ENCODE peak calls at places on chromosome 15, in five cellular contexts. K is lower lobe of right lung; C is nucleus accumbens; R is mucosa of descending colon; Z is CD8-positive, alpha-beta memory T cell. T is an unnamed sample.

GRCh38 chr15:85142324-85142723 is 160.7 kb downstream of the PDE8A start:
- DNase-seq in K (no peak), Z (no peak), C (no peak), R (no peak), T (no peak)

GRCh38 chr15:87224409-87224808 is 1032.1 kb downstream of the NTRK3 start:
- DNase-seq in C (no peak), R (no peak), Z (no peak), K (no peak), T (no peak)

GRCh38 chr15:48370460-48370859 is 39.2 kb downstream of the DUT start:
- DNase-seq in R (no peak), K (no peak), C (no peak), Z (no peak), T (no peak)

GRCh38 chr15:40793216-40793989 is 13.5 kb upstream of the ZFYVE19 start:
- DNase-seq in K (no peak), R (peak), C (no peak), Z (no peak), T (no peak)

GRCh38 chr15:24718289-24719082 is 42.9 kb downstream of the NPAP1 start:
- DNase-seq in C (no peak), R (no peak), K (no peak), Z (no peak), T (no peak)

GRCh38 chr15:42133892-42134502 is 22.4 kb downstream of the PLA2G4F start:
- DNase-seq in Z (no peak), C (no peak), R (no peak), K (peak), T (no peak)

GRCh38 chr15:28909958-28910500 is 24.3 kb downstream of the APBA2 start:
- DNase-seq in Z (no peak), K (no peak), R (no peak), C (no peak), T (no peak)

GRCh38 chr15:80607288-80607980 is 87.7 kb upstream of the ABHD17C start:
- DNase-seq in C (no peak), K (no peak), R (no peak), Z (no peak), T (no peak)

GRCh38 chr15:52343831-52344230 is 48.2 kb upstream of the MYO5C start:
- DNase-seq in C (no peak), Z (no peak), R (no peak), K (no peak), T (no peak)

GRCh38 chr15:43748376-43748775 is 2.1 kb downstream of the PDIA3 start:
- DNase-seq in R (no peak), C (no peak), Z (peak), K (no peak), T (no peak)

GRCh38 chr15:73699249-73700040 is 15.3 kb downstream of the CD276 start:
- DNase-seq in Z (no peak), R (no peak), K (no peak), C (no peak), T (no peak)

GRCh38 chr15:96285306-96285705 is 45.2 kb upstream of the NR2F2 start:
- DNase-seq in K (no peak), Z (no peak), R (no peak), C (no peak), T (no peak)

GRCh38 chr15:85494035-85494793 is 113.8 kb downstream of the AKAP13 start:
- DNase-seq in Z (no peak), R (no peak), K (no peak), C (no peak), T (no peak)

GRCh38 chr15:80404719-80405553 is 754 bp downstream of the ARNT2 start:
- DNase-seq in Z (no peak), R (peak), C (peak), K (no peak), T (no peak)

GRCh38 chr15:96565266-96565665 is 234.8 kb downstream of the NR2F2 start:
- DNase-seq in Z (no peak), C (no peak), K (no peak), R (no peak), T (no peak)

GRCh38 chr15:92780816-92781215 is 119.3 kb upstream of the CHD2 start:
- DNase-seq in Z (no peak), R (no peak), C (no peak), K (no peak), T (no peak)

GRCh38 chr15:77659350-77660321 is 26.9 kb upstream of the LINGO1 start:
- DNase-seq in Z (no peak), K (peak), R (peak), C (peak), T (no peak)

GRCh38 chr15:25862469-25863066 is 559 bp downstream of the ATP10A start:
- DNase-seq in C (no peak), K (peak), Z (peak), R (peak), T (no peak)

GRCh38 chr15:45704329-45705249 is 69.8 kb downstream of the SQOR start:
- DNase-seq in K (no peak), C (no peak), Z (peak), R (peak), T (no peak)

GRCh38 chr15:69781411-69782125 is 316.1 kb downstream of the TLE3 start:
- DNase-seq in R (no peak), C (no peak), K (no peak), Z (no peak), T (peak)

GRCh38 chr15:41486286-41486685 is 7.4 kb upstream of the ITPKA start:
- DNase-seq in C (no peak), K (no peak), Z (no peak), R (peak), T (no peak)

GRCh38 chr15:53716909-53717878 is 42.3 kb downstream of the WDR72 start:
- DNase-seq in K (no peak), R (no peak), Z (no peak), C (no peak), T (no peak)

GRCh38 chr15:26848498-26848897 is 18.4 kb upstream of the GABRA5 start:
- DNase-seq in Z (no peak), C (no peak), R (no peak), K (no peak), T (no peak)

GRCh38 chr15:42150246-42150970 is 6.0 kb downstream of the PLA2G4F start:
- DNase-seq in R (no peak), C (no peak), Z (no peak), K (no peak), T (no peak)

GRCh38 chr15:47618216-47618615 is 99.1 kb upstream of the SEMA6D start:
- DNase-seq in K (no peak), C (no peak), Z (no peak), R (no peak), T (no peak)

GRCh38 chr15:91572110-91572509 is 281.4 kb upstream of the SLCO3A1 start:
- DNase-seq in K (no peak), R (no peak), C (no peak), Z (no peak), T (no peak)